ENCODE peak calls at places on chromosomes 5 and 9, in six cellular contexts. I is activated T-cell treated with anti-CD3 and anti-CD28 coated beads for 24 hours, Y is NCI-H2029, L is RWPE1, F is A549, G is iPS-NIHi11. V is an unnamed sample.

GRCh38 chr5:134130239-134130945 is 15.9 kb downstream of the TCF7 start:
- DNase-seq in I (no peak), Y (no peak), L (no peak), F (no peak), G (no peak), V (no peak)

GRCh38 chr5:172172912-172173591 is 15.0 kb downstream of the STK10 start:
- DNase-seq in I (no peak), Y (no peak), L (no peak), F (no peak), G (no peak), V (no peak)

GRCh38 chr5:133843911-133844310 is 124.5 kb downstream of the C5orf15 start:
- DNase-seq in I (no peak), Y (no peak), L (no peak), F (no peak), G (no peak), V (no peak)

GRCh38 chr5:56337715-56338319 is 104.7 kb upstream of the ANKRD55 start:
- DNase-seq in I (no peak), Y (no peak), L (no peak), F (no peak), G (no peak), V (no peak)

GRCh38 chr5:136563489-136563888 is 198.1 kb upstream of the TRPC7 start:
- DNase-seq in I (no peak), Y (no peak), L (no peak), F (no peak), G (no peak), V (peak; percentile 96)

GRCh38 chr5:118891252-118891651 is 97.1 kb downstream of the DTWD2 start:
- DNase-seq in I (no peak), Y (no peak), L (no peak), F (no peak), G (no peak), V (no peak)

GRCh38 chr9:136095028-136095494 is at the start of gene NACC2:
- DNase-seq in I (no peak), Y (peak; percentile 54), L (peak; percentile 86), F (no peak), G (peak; percentile 88), V (peak; percentile 68)

GRCh38 chr5:167582263-167582662 is 709.2 kb upstream of the WWC1 start:
- DNase-seq in I (no peak), Y (no peak), L (peak; percentile 57), F (peak; percentile 31), G (no peak), V (peak; percentile 16)

GRCh38 chr5:10351199-10351881 is 2.2 kb upstream of the MARCHF6 start:
- DNase-seq in I (no peak), Y (no peak), L (peak; percentile 55), F (no peak), G (no peak), V (no peak)

GRCh38 chr5:160183075-160183474 is 46.2 kb upstream of the FABP6 start:
- DNase-seq in I (no peak), Y (no peak), L (peak; percentile 49), F (peak; percentile 28), G (no peak), V (peak; percentile 23)

GRCh38 chr5:17228833-17229291 is 11.4 kb downstream of the BASP1 start:
- DNase-seq in I (no peak), Y (no peak), L (peak; percentile 72), F (no peak), G (no peak), V (no peak)

V was measured in SW480.